ENCODE peak calls at places on chromosomes 1 and 21, in six cellular contexts. C is mesenchymal stem cell, D is neuronal stem cell, R is H1, O is IMR-90, T is mesendoderm. Q is an unnamed sample.

GRCh38 chr21:31235671-31236450 is 108.2 kb downstream of the TIAM1 start:
- DNase-seq in C (no peak), D (no peak), R (no peak), O (no peak), T (no peak), Q (peak)

GRCh38 chr1:11701551-11701961 is 10.0 kb downstream of the DRAXIN start:
- DNase-seq in C (no peak), D (no peak), R (no peak), O (no peak), T (no peak), Q (no peak)

GRCh38 chr1:51622455-51622913 is 5.6 kb downstream of the OSBPL9 start:
- DNase-seq in C (peak), D (no peak), R (no peak), O (peak), T (peak), Q (peak)

GRCh38 chr1:1969953-1970716 is 33.5 kb downstream of the CFAP74 start:
- DNase-seq in C (no peak), D (no peak), R (no peak), O (no peak), T (no peak), Q (no peak)

GRCh38 chr1:25799758-25800537 is at the start of gene SELENON:
- DNase-seq in C (peak), D (peak), R (peak), O (peak), T (peak), Q (peak)

GRCh38 chr1:198175418-198176170 is 18.8 kb downstream of the NEK7 start:
- DNase-seq in C (peak), D (no peak), R (no peak), O (peak), T (no peak), Q (no peak)

GRCh38 chr1:204550926-204551325 is 34.7 kb downstream of the MDM4 start:
- DNase-seq in C (no peak), D (no peak), R (no peak), O (no peak), T (no peak), Q (no peak)

GRCh38 chr1:28046716-28047115 is 41.7 kb downstream of the EYA3 start:
- DNase-seq in C (no peak), D (no peak), R (no peak), O (no peak), T (no peak), Q (no peak)

GRCh38 chr1:30589083-30589482 is 134.3 kb downstream of the MATN1 start:
- DNase-seq in C (no peak), D (no peak), R (no peak), O (no peak), T (no peak), Q (no peak)

GRCh38 chr1:155392898-155393411 is 72.3 kb downstream of the RUSC1 start:
- DNase-seq in C (peak), D (no peak), R (no peak), O (peak), T (no peak), Q (no peak)

GRCh38 chr21:35981514-35982070 is 78.7 kb downstream of the SETD4 start:
- DNase-seq in C (no peak), D (no peak), R (no peak), O (no peak), T (no peak), Q (no peak)

GRCh38 chr21:42663200-42663483 is 9.7 kb downstream of the PDE9A start:
- DNase-seq in C (no peak), D (no peak), R (no peak), O (no peak), T (no peak), Q (no peak)
- H3K23ac ChIP-seq in C (no peak), D (peak), R (no peak), O (no peak), T (no peak), Q (no peak)

DNA sequence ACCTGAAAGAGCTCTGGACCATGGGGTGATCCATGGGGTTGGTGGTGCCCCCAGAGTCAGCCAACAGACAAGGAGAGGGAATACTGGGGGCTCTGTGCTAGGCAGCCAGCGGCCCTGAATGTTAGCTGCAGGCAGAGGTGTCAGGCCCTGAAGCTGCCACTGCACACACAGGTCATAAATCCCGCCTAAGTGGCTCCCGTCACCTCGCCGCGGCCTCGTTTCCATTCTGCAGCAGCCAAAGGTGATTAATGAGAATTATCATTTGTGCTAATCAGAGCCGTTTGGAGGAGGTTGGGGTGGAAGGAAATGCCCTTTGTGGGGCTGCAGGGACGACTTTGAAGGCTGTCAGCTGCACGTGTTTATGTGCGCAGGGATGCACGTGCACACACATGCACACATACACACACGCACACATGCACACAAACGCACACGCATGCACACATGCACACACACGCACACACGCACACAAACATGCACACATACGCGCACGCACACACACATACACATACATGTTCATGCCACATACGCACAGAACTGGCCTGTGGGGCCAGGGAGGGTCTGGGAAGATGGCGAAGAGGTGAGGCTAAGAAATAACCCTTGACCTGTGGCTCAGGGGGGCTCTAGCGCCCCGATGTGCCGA is 88.8 kb upstream of the ARHGEF16 start:
- DNase-seq in C (no peak), D (no peak), R (no peak), O (no peak), T (no peak), Q (no peak)
- H4K8ac ChIP-seq in C (no peak), D (no peak), R (no peak), O (no peak), T (no peak), Q (no peak)

DNA sequence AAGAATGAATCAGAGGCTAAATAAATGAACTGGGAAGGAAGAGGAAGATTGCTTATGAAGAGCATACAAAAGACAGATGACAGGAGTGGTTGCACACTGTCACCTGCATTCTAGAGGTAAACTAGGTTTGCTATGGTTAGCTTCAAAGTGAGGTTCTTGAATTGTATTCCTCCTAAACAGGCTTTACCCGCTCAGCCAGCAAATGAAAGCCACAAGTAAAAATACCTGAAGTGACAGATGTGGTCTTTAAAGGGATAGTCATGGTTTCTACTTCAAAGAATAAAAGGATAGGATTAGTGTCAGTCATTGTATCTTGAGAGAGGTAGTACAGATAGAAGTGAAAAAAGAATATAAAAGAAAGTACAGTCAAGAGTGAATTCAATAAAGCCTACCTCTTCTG is 32.4 kb upstream of the PRDX6 start:
- DNase-seq in C (no peak), D (no peak), R (no peak), O (no peak), T (no peak), Q (peak)
- H3K4me3 ChIP-seq in C (no peak), D (no peak), R (no peak), O (no peak), T (no peak), Q (no peak)

GRCh38 chr1:234538062-234538731 is 59.2 kb upstream of the TARBP1 start:
- DNase-seq in C (no peak), D (no peak), R (no peak), O (no peak), T (no peak), Q (no peak)
- H3K23ac ChIP-seq in C (no peak), D (no peak), R (no peak), O (no peak), T (no peak), Q (no peak)

GRCh38 chr1:225652726-225653462 is at the start of gene ENAH:
- DNase-seq in C (peak), D (peak), R (peak), O (peak), T (peak), Q (peak)
- H4K8ac ChIP-seq in C (peak), D (no peak), R (peak), O (peak), T (no peak), Q (peak)